ENCODE peak calls at places on chromosomes 13 and 19, in six cellular contexts. D is neuronal stem cell, C is adipocyte, I is heart left ventricle, P is lower lobe of right lung, W is uterus. H is an unnamed sample.

GRCh38 chr13:70090036-70090723 is 17.4 kb upstream of the ATXN8OS start:
- DNase-seq in D (no peak), C (no peak), I (no peak), P (no peak), W (no peak), H (no peak)

GRCh38 chr19:40831502-40832430 is 18.5 kb downstream of the CYP2A6 start:
- DNase-seq in D (no peak), C (peak; percentile 97), I (no peak), P (no peak), W (peak; percentile 67), H (no peak)

GRCh38 chr13:59846845-59847620 is 316.7 kb downstream of the DIAPH3 start:
- DNase-seq in D (peak; percentile 23), C (no peak), I (no peak), P (no peak), W (no peak), H (no peak)

GRCh38 chr13:21849323-21849722 is 178.4 kb downstream of the FGF9 start:
- DNase-seq in D (no peak), C (no peak), I (no peak), P (no peak), W (no peak), H (no peak)

GRCh38 chr19:11538232-11539036 is at the start of gene CNN1:
- DNase-seq in D (no peak), C (peak; percentile 35), I (peak; percentile 73), P (no peak), W (peak; percentile 97), H (peak; percentile 89)

GRCh38 chr19:3118232-3119070 is 17.4 kb upstream of the GNA15 start:
- DNase-seq in D (no peak), C (no peak), I (peak; percentile 54), P (no peak), W (no peak), H (no peak)

GRCh38 chr19:3387645-3388589 is 21.5 kb downstream of the NFIC start:
- DNase-seq in D (no peak), C (peak; percentile 65), I (peak; percentile 89), P (peak; percentile 88), W (peak; percentile 77), H (peak; percentile 84)

GRCh38 chr13:98564204-98564603 is 12.7 kb downstream of the STK24 start:
- DNase-seq in D (no peak), C (no peak), I (no peak), P (no peak), W (no peak), H (no peak)

GRCh38 chr13:31965361-31966066 is 66.1 kb upstream of the FRY start:
- DNase-seq in D (no peak), C (peak; percentile 73), I (no peak), P (no peak), W (no peak), H (no peak)

GRCh38 chr13:53200075-53200474 is 171.5 kb downstream of the OLFM4 start:
- DNase-seq in D (no peak), C (no peak), I (peak; percentile 49), P (no peak), W (no peak), H (no peak)

GRCh38 chr13:99103536-99103935 is 97.1 kb upstream of the UBAC2 start:
- DNase-seq in D (no peak), C (no peak), I (no peak), P (no peak), W (no peak), H (no peak)

GRCh38 chr13:23870356-23871146 is 18.6 kb downstream of the MIPEP start:
- DNase-seq in D (no peak), C (no peak), I (no peak), P (no peak), W (no peak), H (no peak)

GRCh38 chr19:2270157-2270571 is 11.8 kb downstream of the PEAK3 start:
- DNase-seq in D (no peak), C (peak; percentile 57), I (peak; percentile 73), P (peak; percentile 77), W (peak; percentile 51), H (no peak)

GRCh38 chr13:25886438-25887214 is 165.2 kb downstream of the SHISA2 start:
- DNase-seq in D (no peak), C (peak; percentile 93), I (no peak), P (no peak), W (no peak), H (no peak)

GRCh38 chr13:98390086-98390697 is 186.7 kb downstream of the STK24 start:
- DNase-seq in D (no peak), C (peak; percentile 10), I (no peak), P (no peak), W (no peak), H (peak; percentile 60)

GRCh38 chr13:109708014-109708617 is 78.3 kb downstream of the IRS2 start:
- DNase-seq in D (no peak), C (no peak), I (no peak), P (no peak), W (no peak), H (no peak)

GRCh38 chr13:92313382-92313781 is 913.2 kb upstream of the GPC6 start:
- DNase-seq in D (no peak), C (no peak), I (no peak), P (no peak), W (no peak), H (no peak)

GRCh38 chr13:86193281-86193680 is 394.1 kb upstream of the SLITRK6 start:
- DNase-seq in D (peak; percentile 4), C (no peak), I (no peak), P (no peak), W (no peak), H (no peak)

GRCh38 chr13:105363747-105364177 is 1171.7 kb downstream of the EFNB2 start:
- DNase-seq in D (no peak), C (no peak), I (no peak), P (no peak), W (no peak), H (no peak)

GRCh38 chr13:47999973-48000372 is 1.1 kb downstream of the SUCLA2 start:
- DNase-seq in D (no peak), C (no peak), I (no peak), P (no peak), W (no peak), H (no peak)

GRCh38 chr19:8320564-8321066 is 560 bp downstream of the NDUFA7 start:
- DNase-seq in D (no peak), C (no peak), I (no peak), P (no peak), W (no peak), H (no peak)

GRCh38 chr19:8423821-8424223 is 10.7 kb downstream of the MARCHF2 start:
- DNase-seq in D (peak; percentile 41), C (peak; percentile 98), I (peak; percentile 94), P (peak; percentile 86), W (peak; percentile 99), H (peak; percentile 97)

GRCh38 chr13:97028441-97029299 is 34.4 kb upstream of the OXGR1 start:
- DNase-seq in D (peak; percentile 59), C (peak; percentile 88), I (no peak), P (no peak), W (peak; percentile 36), H (peak; percentile 81)

GRCh38 chr19:32318884-32319520 is 26.4 kb upstream of the ZNF507 start:
- DNase-seq in D (peak; percentile 49), C (no peak), I (no peak), P (no peak), W (no peak), H (no peak)

GRCh38 chr19:7210359-7210758 is 83.9 kb downstream of the INSR start:
- DNase-seq in D (no peak), C (no peak), I (no peak), P (no peak), W (no peak), H (no peak)

GRCh38 chr19:42254083-42254849 is 662 bp downstream of the ERF start:
- DNase-seq in D (peak; percentile 79), C (peak; percentile 82), I (peak; percentile 86), P (peak; percentile 84), W (peak; percentile 83), H (no peak)

GRCh38 chr13:77492982-77493381 is 42.5 kb upstream of the SCEL start:
- DNase-seq in D (no peak), C (peak; percentile 46), I (no peak), P (no peak), W (no peak), H (no peak)

GRCh38 chr19:1037553-1038115 is 2.3 kb upstream of the ABCA7 start:
- DNase-seq in D (no peak), C (no peak), I (no peak), P (no peak), W (no peak), H (no peak)

GRCh38 chr13:95643814-95644598 is 500 bp downstream of the DZIP1 start:
- DNase-seq in D (no peak), C (peak; percentile 69), I (peak; percentile 61), P (no peak), W (peak; percentile 22), H (no peak)

DNA sequence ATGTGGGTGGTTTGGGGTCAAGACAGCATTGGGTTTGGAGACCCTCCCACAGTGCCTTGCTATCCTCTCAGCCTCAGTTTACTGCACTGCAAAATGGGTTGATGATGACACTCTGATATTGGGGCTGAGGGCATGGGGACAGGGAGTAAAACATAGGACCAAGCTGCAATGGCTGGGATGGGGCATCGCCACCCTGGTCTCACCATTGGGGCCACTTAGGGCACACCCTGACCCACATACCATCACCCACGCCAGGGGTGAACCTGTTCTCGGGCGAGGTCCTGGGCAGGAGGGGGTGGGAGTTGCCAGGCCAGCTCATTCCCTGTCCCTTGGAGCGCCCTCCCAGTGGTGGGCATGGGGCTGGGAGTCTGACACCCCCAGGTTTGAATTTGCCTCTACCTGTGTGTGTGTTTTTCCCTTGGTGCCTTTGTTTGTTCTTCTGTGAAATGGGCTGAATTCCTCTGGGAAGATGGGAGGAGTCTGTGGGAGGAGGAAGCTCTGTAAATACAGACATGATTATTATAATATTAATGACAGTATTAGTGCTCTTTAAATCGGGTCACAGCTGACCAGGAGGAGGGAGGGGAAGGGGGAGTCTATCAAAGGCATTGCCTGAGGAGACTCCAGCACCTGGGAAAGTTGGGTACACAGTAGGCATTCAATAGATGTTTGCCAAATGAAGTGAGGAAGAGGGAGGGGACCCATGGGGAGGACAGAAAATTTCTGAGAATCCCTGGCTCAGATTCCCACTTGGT is 2.2 kb upstream of the FCHO1 start:
- DNase-seq in D (no peak), C (no peak), I (peak; percentile 33), P (no peak), W (no peak), H (no peak)
- H3K4me1 ChIP-seq in D (peaks cover 10% of the 10 kb centered on the region), C (no peaks in the 10 kb centered on the region), I (peaks cover 8% of the 10 kb centered on the region), P (peaks cover 15% of the 10 kb centered on the region), W (peaks cover 5% of the 10 kb centered on the region), H (peaks cover 15% of the 10 kb centered on the region)

GRCh38 chr13:30143671-30144400 is 163.5 kb downstream of the KATNAL1 start:
- DNase-seq in D (no peak), C (peak; percentile 77), I (no peak), P (no peak), W (no peak), H (no peak)
- H3K4me1 ChIP-seq in D (no peaks in the 10 kb centered on the region), C (peaks cover 30% of the 10 kb centered on the region), I (peaks cover 19% of the 10 kb centered on the region), P (peaks cover 23% of the 10 kb centered on the region), W (peaks cover 14% of the 10 kb centered on the region), H (no peaks in the 10 kb centered on the region)

GRCh38 chr13:40585911-40586471 is 80.5 kb downstream of the FOXO1 start:
- DNase-seq in D (no peak), C (no peak), I (no peak), P (no peak), W (no peak), H (no peak)
- H3K4me1 ChIP-seq in D (peaks cover 39% of the 10 kb centered on the region), C (peaks cover 65% of the 10 kb centered on the region), I (peaks cover 85% of the 10 kb centered on the region), P (peaks cover 66% of the 10 kb centered on the region), W (no peaks in the 10 kb centered on the region), H (no peaks in the 10 kb centered on the region)

DNA sequence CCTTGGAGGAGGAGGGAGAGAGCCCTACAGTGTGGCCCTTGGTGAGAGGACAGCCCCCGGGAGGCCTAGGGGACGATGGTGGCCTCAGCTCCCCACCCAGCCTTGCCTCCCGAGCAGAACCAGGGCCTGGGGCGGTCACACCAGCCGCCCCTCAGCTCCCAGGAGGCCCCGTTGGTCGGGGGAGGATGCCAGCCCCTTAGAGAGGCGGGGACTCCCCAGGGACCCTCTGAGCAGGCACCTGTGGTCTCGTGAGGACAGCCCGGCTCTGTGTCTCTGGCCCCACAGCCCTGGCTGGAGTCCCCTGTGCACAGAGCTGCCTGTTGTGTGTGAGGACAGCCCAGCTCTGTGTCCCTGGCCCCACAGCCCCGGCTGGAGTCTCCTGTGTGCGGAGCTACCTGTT is 158.8 kb downstream of the KDM4B start:
- DNase-seq in D (no peak), C (no peak), I (no peak), P (no peak), W (no peak), H (no peak)
- H3K4me1 ChIP-seq in D (peaks cover 53% of the 10 kb centered on the region), C (peaks cover 9% of the 10 kb centered on the region), I (peaks cover 43% of the 10 kb centered on the region), P (peaks cover 18% of the 10 kb centered on the region), W (peaks cover 9% of the 10 kb centered on the region), H (peaks cover 5% of the 10 kb centered on the region)

H was measured in right atrium auricular region.